ENCODE peak calls at places on chromosomes 16 and 17, in six cellular contexts. X is transverse colon, Y is tibial nerve, U is stomach, B is H1, Q is A549. N is an unnamed sample.

GRCh38 chr16:17423195-17423594 is 47.6 kb downstream of the XYLT1 start:
- DNase-seq in X (no peak), Y (no peak), U (no peak), B (peak), Q (no peak), N (no peak)

GRCh38 chr17:48037924-48038323 is 327 bp upstream of the COPZ2 start:
- DNase-seq in X (no peak), Y (no peak), U (no peak), B (peak), Q (no peak), N (no peak)

GRCh38 chr17:74759243-74759801 is 10.9 kb downstream of the NHERF1 start:
- DNase-seq in X (peak), Y (no peak), U (no peak), B (no peak), Q (no peak), N (no peak)

GRCh38 chr17:5783851-5784250 is 199.5 kb upstream of the NLRP1 start:
- DNase-seq in X (no peak), Y (no peak), U (no peak), B (no peak), Q (no peak), N (no peak)

GRCh38 chr17:76011951-76012350 is 11.3 kb downstream of the CDK3 start:
- DNase-seq in X (no peak), Y (no peak), U (no peak), B (no peak), Q (no peak), N (no peak)

GRCh38 chr17:61461967-61462733 is 9.9 kb downstream of the TBX4 start:
- DNase-seq in X (no peak), Y (no peak), U (no peak), B (peak), Q (no peak), N (peak)

GRCh38 chr17:9902116-9902515 is 3.0 kb downstream of the RCVRN start:
- DNase-seq in X (no peak), Y (no peak), U (no peak), B (no peak), Q (no peak), N (no peak)

GRCh38 chr16:54286330-54287017 is at the start of gene IRX3:
- DNase-seq in X (peak), Y (no peak), U (peak), B (peak), Q (peak), N (peak)

GRCh38 chr17:14818469-14818868 is 446.7 kb downstream of the PMP22 start:
- DNase-seq in X (no peak), Y (no peak), U (no peak), B (no peak), Q (no peak), N (no peak)

GRCh38 chr17:40615295-40615988 is 32.2 kb downstream of the SMARCE1 start:
- DNase-seq in X (peak), Y (no peak), U (peak), B (peak), Q (peak), N (no peak)

GRCh38 chr16:79658301-79659001 is 57.9 kb upstream of the MAF start:
- DNase-seq in X (no peak), Y (no peak), U (peak), B (no peak), Q (peak), N (no peak)

GRCh38 chr17:73420897-73421296 is 109.1 kb upstream of the CDC42EP4 start:
- DNase-seq in X (no peak), Y (no peak), U (no peak), B (no peak), Q (peak), N (no peak)

GRCh38 chr17:69651921-69652320 is 237.4 kb downstream of the MAP2K6 start:
- DNase-seq in X (no peak), Y (no peak), U (no peak), B (no peak), Q (no peak), N (no peak)

GRCh38 chr16:73066321-73066926 is 18.5 kb upstream of the ZFHX3 start:
- DNase-seq in X (no peak), Y (no peak), U (no peak), B (peak), Q (no peak), N (no peak)

GRCh38 chr17:72422505-72423285 is 301.9 kb downstream of the SOX9 start:
- DNase-seq in X (peak), Y (peak), U (peak), B (no peak), Q (peak), N (peak)

GRCh38 chr17:27276653-27277156 is 17.2 kb upstream of the WSB1 start:
- DNase-seq in X (no peak), Y (no peak), U (no peak), B (peak), Q (no peak), N (no peak)

GRCh38 chr17:1362964-1363363 is 37.1 kb downstream of the YWHAE start:
- DNase-seq in X (peak), Y (peak), U (no peak), B (no peak), Q (no peak), N (no peak)

GRCh38 chr16:22684282-22685161 is 129.4 kb upstream of the HS3ST2 start:
- DNase-seq in X (no peak), Y (no peak), U (no peak), B (no peak), Q (no peak), N (no peak)

GRCh38 chr17:18267927-18268711 is 7.7 kb downstream of the MIEF2 start:
- DNase-seq in X (no peak), Y (no peak), U (no peak), B (no peak), Q (no peak), N (no peak)

GRCh38 chr17:13311301-13311700 is 290.4 kb downstream of the HS3ST3A1 start:
- DNase-seq in X (no peak), Y (no peak), U (no peak), B (no peak), Q (no peak), N (no peak)

GRCh38 chr17:74244543-74244942 is 29.5 kb upstream of the DNAI2 start:
- DNase-seq in X (no peak), Y (no peak), U (peak), B (no peak), Q (no peak), N (no peak)

GRCh38 chr16:88815227-88815626 is 3.5 kb upstream of the APRT start:
- DNase-seq in X (no peak), Y (no peak), U (no peak), B (no peak), Q (no peak), N (no peak)

GRCh38 chr17:44990994-44991393 is 22.9 kb upstream of the C1QL1 start:
- DNase-seq in X (no peak), Y (no peak), U (no peak), B (no peak), Q (no peak), N (no peak)

GRCh38 chr17:43070257-43070656 is 45.2 kb downstream of the RND2 start:
- DNase-seq in X (no peak), Y (no peak), U (no peak), B (no peak), Q (no peak), N (no peak)
- TF ChIP-seq CTCF in X (no peak), Y (no peak), U (no peak), B (no peak), Q (no peak), N (no peak)

GRCh38 chr16:68778551-68779231 is 41.6 kb downstream of the CDH1 start:
- DNase-seq in X (peak), Y (no peak), U (peak), B (no peak), Q (no peak), N (no peak)
- H3K27ac ChIP-seq in X (peak), Y (peak), U (peak), B (peak), Q (no peak), N (peak)

DNA sequence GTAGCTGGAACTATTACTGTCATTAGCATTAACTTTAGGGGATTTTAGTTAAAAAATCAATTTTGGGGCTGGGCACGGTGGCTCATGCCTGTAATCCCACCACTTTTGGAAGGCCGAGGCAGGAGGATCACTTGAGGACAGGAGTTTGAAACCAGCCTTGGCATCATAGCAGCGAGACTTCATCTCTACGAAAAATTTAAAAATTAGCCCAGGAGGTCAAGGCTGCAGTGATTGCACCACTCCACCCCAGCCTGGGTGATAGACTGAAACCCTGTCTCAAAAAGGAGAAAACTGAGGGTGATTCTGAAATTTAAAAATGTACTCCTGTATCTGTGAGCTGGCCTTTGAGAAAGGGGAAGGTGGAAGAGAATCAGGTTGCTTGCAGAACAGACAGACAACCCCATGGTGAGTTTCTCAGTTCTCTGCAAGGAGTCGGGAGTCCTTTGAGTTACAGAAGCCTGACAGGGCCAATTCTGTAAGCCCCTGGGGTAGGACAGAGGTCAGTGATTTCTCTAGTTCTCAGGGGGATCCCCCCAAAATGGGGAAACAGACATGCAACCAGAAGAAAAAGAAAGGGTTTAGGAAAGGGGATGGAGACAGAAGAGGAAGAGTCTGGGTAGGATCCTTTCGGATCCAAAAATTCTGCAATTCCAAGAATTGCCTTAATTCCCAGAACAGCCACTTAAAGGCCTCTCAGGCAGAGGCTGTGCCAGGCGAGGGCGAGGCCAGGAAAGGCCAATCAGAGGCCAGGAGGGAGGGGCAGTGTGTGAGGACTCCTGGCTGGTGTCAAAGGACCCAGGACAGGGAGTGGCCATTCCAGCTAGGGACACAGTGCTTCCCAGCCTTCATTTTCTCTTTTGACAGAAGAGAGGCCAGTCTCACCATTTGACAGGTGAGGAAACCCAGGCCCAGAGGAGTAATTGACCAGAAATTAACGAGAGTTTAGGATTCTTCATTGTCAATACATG is 6.7 kb downstream of the NUPR1 start:
- DNase-seq in X (peak), Y (peak), U (peak), B (peak), Q (peak), N (peak)
- TF ChIP-seq EP300 in X (no peak), Y (peak), U (no peak), B (no peak), Q (no peak), N (no peak)

DNA sequence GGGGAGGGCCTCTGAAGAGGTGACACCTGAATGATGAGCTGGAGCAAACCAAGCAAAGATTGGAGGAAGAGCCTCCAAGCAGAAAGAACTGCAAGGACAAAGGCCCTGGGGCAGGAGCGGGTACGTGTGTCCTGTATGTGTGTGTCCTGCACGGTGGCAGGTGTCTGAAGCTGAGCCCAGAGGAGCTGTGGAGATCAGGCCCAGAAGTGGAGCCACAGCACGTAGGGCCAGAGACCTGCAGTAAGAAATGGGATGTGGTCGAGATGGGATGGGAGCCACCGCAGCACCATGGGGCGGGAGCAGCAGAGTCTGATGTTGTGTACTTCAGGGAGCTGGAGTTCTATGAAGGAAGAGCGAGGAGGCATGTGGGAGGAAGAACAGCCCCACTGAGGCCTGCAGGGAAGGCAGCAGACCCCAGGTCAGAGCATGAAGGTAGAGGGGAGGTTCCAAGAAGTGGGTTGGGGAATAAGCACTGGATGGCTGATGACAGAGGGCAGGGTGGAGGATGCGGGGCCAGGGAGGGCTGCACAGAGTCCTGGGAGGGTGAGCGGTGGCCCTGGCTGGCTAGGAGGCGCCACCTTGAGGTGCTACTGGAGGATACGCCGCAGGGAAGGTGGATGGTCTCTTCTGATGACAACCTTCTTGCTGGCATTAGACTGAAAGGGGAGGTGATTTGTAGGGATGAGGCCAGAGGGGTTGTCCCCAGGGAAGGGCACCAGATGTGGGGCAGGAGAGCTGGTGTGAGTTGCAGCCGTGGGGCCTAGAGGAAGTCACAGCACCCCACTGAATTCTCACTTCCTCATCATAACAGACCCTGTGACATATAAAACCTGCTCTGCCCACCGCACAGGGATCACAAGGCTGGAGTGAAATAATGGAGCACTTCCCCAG is 10.6 kb upstream of the CETP start:
- DNase-seq in X (peak), Y (no peak), U (peak), B (peak), Q (peak), N (peak)
- TF ChIP-seq CTCF in X (peak), Y (peak), U (peak), B (peak), Q (peak), N (no peak)

GRCh38 chr17:17190188-17190587 is 15.9 kb downstream of the PLD6 start:
- DNase-seq in X (no peak), Y (no peak), U (no peak), B (no peak), Q (no peak), N (no peak)
- H3K27ac ChIP-seq in X (peak), Y (no peak), U (peak), B (no peak), Q (no peak), N (no peak)

DNA sequence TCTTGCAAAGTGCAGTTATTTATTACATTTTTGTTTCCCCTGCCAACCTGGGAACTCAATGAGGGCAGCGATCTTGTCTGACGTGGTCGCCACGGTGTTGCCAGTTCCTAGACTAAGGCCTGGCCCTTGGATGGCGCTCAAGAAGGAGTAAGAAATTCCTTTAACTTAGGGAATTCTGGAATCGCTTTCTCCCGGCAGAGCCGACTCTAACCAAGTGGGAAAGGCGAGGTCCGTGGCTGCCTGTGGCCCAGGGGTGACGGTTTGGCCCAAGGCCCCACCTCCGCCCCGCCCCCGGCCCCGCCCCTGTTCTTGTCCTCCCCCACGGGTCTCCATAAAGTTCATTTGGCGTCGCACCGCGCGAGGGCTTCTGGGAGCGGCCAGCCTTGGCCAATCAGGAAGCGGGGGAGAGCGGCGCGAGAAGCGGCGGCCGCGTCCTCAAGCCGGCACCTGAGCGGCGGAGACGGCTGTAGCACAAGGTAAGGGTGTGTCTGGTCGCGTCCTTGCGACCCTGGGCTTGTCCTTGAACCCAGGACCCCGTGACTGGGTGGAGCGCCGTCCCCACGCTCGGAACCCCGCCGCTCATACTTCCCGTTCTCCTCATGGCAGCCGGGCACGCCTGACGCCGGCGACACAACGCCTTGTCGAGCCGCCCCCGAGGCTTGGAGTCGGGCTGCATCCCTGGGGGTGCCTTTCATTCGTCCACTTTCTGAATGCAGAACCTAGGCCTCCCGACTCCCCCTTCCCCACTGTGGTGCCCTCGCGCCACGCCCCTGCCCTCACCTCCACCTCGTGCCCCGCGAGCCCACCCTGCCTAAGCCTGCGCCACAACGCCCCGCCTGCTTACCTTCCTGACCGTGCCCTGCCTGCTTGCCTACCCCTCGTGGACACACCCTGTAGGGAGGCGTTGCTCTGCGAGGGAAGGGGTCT is at the start of gene NUP93:
- DNase-seq in X (peak), Y (peak), U (peak), B (peak), Q (peak), N (peak)
- TF ChIP-seq EP300 in X (no peak), Y (peak), U (no peak), B (no peak), Q (no peak), N (no peak)

GRCh38 chr16:20803561-20804214 is 2.6 kb downstream of the ERI2 start:
- DNase-seq in X (no peak), Y (no peak), U (no peak), B (no peak), Q (no peak), N (no peak)

GRCh38 chr16:20803192-20803560 is 3.1 kb downstream of the ERI2 start:
- DNase-seq in X (no peak), Y (no peak), U (no peak), B (no peak), Q (no peak), N (no peak)

GRCh38 chr16:20801278-20801677 is 5.0 kb downstream of the ERI2 start:
- DNase-seq in X (no peak), Y (no peak), U (no peak), B (no peak), Q (no peak), N (no peak)

GRCh38 chr16:20807822-20808207 is 1.5 kb downstream of the REXO5 start:
- DNase-seq in X (no peak), Y (no peak), U (no peak), B (no peak), Q (no peak), N (no peak)

GRCh38 chr16:20806168-20807050 is at the start of the genes ERI2 and REXO5:
- DNase-seq in X (peak), Y (peak), U (peak), B (peak), Q (peak), N (peak)
- TF ChIP-seq CTCF in X (peak), Y (peak), U (peak), B (peak), Q (peak), N (no peak)

GRCh38 chr16:86512860-86513470 is 2.6 kb downstream of the FOXF1 start:
- DNase-seq in X (no peak), Y (no peak), U (no peak), B (peak), Q (no peak), N (no peak)

GRCh38 chr16:86515420-86515779 is 5.1 kb downstream of the FOXF1 start:
- DNase-seq in X (no peak), Y (no peak), U (no peak), B (peak), Q (no peak), N (no peak)

GRCh38 chr16:86514656-86515376 is 4.5 kb downstream of the FOXF1 start:
- DNase-seq in X (no peak), Y (no peak), U (no peak), B (no peak), Q (no peak), N (no peak)

GRCh38 chr16:86512301-86512859 is 2.1 kb downstream of the FOXF1 start:
- DNase-seq in X (no peak), Y (no peak), U (no peak), B (peak), Q (no peak), N (no peak)

GRCh38 chr16:86513471-86514277 is 3.3 kb downstream of the FOXF1 start:
- DNase-seq in X (no peak), Y (no peak), U (no peak), B (no peak), Q (no peak), N (no peak)
- H3K27ac ChIP-seq in X (peak), Y (no peak), U (peak), B (no peak), Q (no peak), N (no peak)